ENCODE peak calls at places on chromosomes 6 and 20, in four cellular contexts. J is HepG2, Q is aorta, X is left ventricle myocardium inferior. E is an unnamed sample.

GRCh38 chr6:32886674-32887383 is 32.8 kb downstream of the PSMB9 start:
- DNase-seq in X (no peak), J (no peak), Q (no peak), E (no peak)

GRCh38 chr20:32560989-32561830 is 23.9 kb downstream of the NOL4L start:
- DNase-seq in Q (no peak), X (no peak), J (no peak), E (peak; percentile 38)

GRCh38 chr6:17418281-17419188 is 25.1 kb downstream of the CAP2 start:
- DNase-seq in J (no peak), Q (no peak), X (no peak), E (no peak)

GRCh38 chr6:51472745-51473483 is 614.5 kb downstream of the PKHD1 start:
- DNase-seq in X (no peak), Q (no peak), J (no peak), E (no peak)

GRCh38 chr6:143514996-143515760 is 3.7 kb upstream of the FUCA2 start:
- DNase-seq in Q (no peak), X (peak; percentile 74), J (no peak), E (no peak)

GRCh38 chr6:56223995-56224394 is 23.4 kb downstream of the COL21A1 start:
- DNase-seq in Q (no peak), X (no peak), J (no peak), E (no peak)

GRCh38 chr6:6494677-6495076 is 93.8 kb upstream of the LY86 start:
- DNase-seq in J (peak; percentile 23), X (peak; percentile 60), Q (no peak), E (no peak)

GRCh38 chr20:23159256-23159922 is 73.3 kb upstream of the CD93 start:
- DNase-seq in Q (no peak), X (no peak), J (no peak), E (no peak)

GRCh38 chr20:18625907-18626655 is 38.2 kb downstream of the DTD1 start:
- DNase-seq in X (no peak), Q (no peak), J (no peak), E (no peak)

GRCh38 chr20:50721881-50722281 is 9.5 kb upstream of the PARD6B start:
- DNase-seq in J (no peak), Q (no peak), X (peak; percentile 57), E (no peak)

GRCh38 chr6:160973311-160973710 is 18.3 kb upstream of the MAP3K4 start:
- DNase-seq in J (no peak), X (peak; percentile 60), Q (no peak), E (no peak)

GRCh38 chr6:104642871-104643270 is 216.8 kb downstream of the HACE1 start:
- DNase-seq in X (no peak), Q (no peak), J (no peak), E (no peak)

GRCh38 chr6:12233693-12234551 is 56.2 kb upstream of the EDN1 start:
- DNase-seq in Q (no peak), J (peak; percentile 67), X (no peak), E (no peak)

GRCh38 chr6:121944361-121944760 is 455.1 kb upstream of the HSF2 start:
- DNase-seq in Q (no peak), X (no peak), J (no peak), E (no peak)

GRCh38 chr6:21325201-21325856 is 268.2 kb upstream of the SOX4 start:
- DNase-seq in J (no peak), X (no peak), Q (no peak), E (no peak)

GRCh38 chr6:118488631-118489030 is 59.5 kb upstream of the PLN start:
- DNase-seq in X (no peak), Q (no peak), J (no peak), E (no peak)

GRCh38 chr20:4100679-4101078 is 85.3 kb upstream of the RNF24 start:
- DNase-seq in J (no peak), X (no peak), Q (no peak), E (no peak)

GRCh38 chr6:27547157-27548075 is 74.5 kb upstream of the ZNF184 start:
- DNase-seq in Q (no peak), X (no peak), J (peak; percentile 67), E (no peak)

GRCh38 chr6:51753635-51754034 is 333.8 kb downstream of the PKHD1 start:
- DNase-seq in J (peak; percentile 3), X (peak; percentile 18), Q (no peak), E (no peak)

GRCh38 chr6:75762063-75762462 is 13.0 kb downstream of the MYO6 start:
- DNase-seq in X (no peak), J (no peak), Q (no peak), E (no peak)

GRCh38 chr6:79984261-79984660 is 20.2 kb upstream of the TTK start:
- DNase-seq in X (no peak), J (peak; percentile 14), Q (no peak), E (peak; percentile 9)

GRCh38 chr6:53044071-53044470 is 21.1 kb upstream of the FBXO9 start:
- DNase-seq in X (no peak), J (no peak), Q (no peak), E (no peak)

GRCh38 chr6:169638388-169638787 is 63.4 kb downstream of the WDR27 start:
- DNase-seq in Q (no peak), J (no peak), X (no peak), E (no peak)

GRCh38 chr20:49028684-49029083 is 17.4 kb upstream of the CSE1L start:
- DNase-seq in J (peak; percentile 58), X (no peak), Q (no peak), E (no peak)

GRCh38 chr20:52590100-52590499 is 382.1 kb upstream of the TSHZ2 start:
- DNase-seq in J (no peak), Q (no peak), X (no peak), E (no peak)

GRCh38 chr20:58075980-58076749 is 152.3 kb downstream of the ANKRD60 start:
- DNase-seq in Q (no peak), J (no peak), X (no peak), E (no peak)

GRCh38 chr20:35883341-35883777 is 70.9 kb downstream of the SCAND1 start:
- DNase-seq in X (no peak), Q (no peak), J (no peak), E (no peak)

GRCh38 chr6:161639772-161640171 is 365.9 kb upstream of the AGPAT4 start:
- DNase-seq in X (no peak), Q (no peak), J (no peak), E (no peak)

GRCh38 chr20:47464380-47465101 is 37.1 kb upstream of the NCOA3 start:
- DNase-seq in Q (no peak), J (peak; percentile 100), X (peak; percentile 61), E (no peak)

GRCh38 chr6:86966271-86966670 is 28.9 kb downstream of the HTR1E start:
- DNase-seq in Q (no peak), J (no peak), X (no peak), E (no peak)

GRCh38 chr6:167972193-167972592 is 25.3 kb upstream of the KIF25 start:
- DNase-seq in J (no peak), Q (no peak), X (no peak), E (no peak)

GRCh38 chr6:167966540-167966905 is 30.9 kb upstream of the KIF25 start:
- DNase-seq in J (no peak), X (no peak), Q (no peak), E (no peak)

GRCh38 chr6:167973092-167973880 is 24.2 kb upstream of the KIF25 start:
- DNase-seq in X (no peak), Q (no peak), J (no peak), E (no peak)

GRCh38 chr6:167968091-167968490 is 29.4 kb upstream of the KIF25 start:
- DNase-seq in X (no peak), J (peak; percentile 65), Q (no peak), E (no peak)

DNA sequence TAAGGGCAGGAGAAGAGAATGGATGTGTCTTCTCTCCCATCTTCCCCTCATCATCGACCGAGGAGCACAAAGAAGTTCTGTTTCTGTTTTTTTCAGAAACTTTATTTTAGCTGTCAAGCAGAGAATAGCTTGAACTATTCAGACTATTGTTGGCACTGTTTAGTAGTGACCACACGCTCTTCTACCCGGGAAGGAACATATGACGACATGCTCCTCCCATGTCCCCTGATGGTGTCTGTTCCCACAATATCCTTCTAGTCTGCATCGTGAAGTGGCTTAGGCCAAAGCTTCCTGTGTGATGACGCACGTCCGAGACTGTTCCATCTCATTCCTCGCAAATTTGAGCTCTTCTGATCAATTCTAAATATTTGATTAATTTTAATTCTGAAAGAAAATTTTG is 27.2 kb upstream of the KIF25 start:
- DNase-seq in J (no peak), Q (no peak), X (no peak), E (no peak)
- H3K27ac ChIP-seq in J (no peak overlapping the region), Q (no peak overlapping the region), X (peak overlapping the region; percentile 63), E (no peak overlapping the region)

GRCh38 chr6:2891768-2892170 is 11.3 kb downstream of the SERPINB9 start:
- DNase-seq in Q (no peak), X (no peak), J (no peak), E (peak; percentile 83)
- H3K4me1 ChIP-seq in Q (no peaks in the 10 kb centered on the region), X (no peaks in the 10 kb centered on the region), J (no peaks in the 10 kb centered on the region), E (peaks cover 46% of the 10 kb centered on the region)

DNA sequence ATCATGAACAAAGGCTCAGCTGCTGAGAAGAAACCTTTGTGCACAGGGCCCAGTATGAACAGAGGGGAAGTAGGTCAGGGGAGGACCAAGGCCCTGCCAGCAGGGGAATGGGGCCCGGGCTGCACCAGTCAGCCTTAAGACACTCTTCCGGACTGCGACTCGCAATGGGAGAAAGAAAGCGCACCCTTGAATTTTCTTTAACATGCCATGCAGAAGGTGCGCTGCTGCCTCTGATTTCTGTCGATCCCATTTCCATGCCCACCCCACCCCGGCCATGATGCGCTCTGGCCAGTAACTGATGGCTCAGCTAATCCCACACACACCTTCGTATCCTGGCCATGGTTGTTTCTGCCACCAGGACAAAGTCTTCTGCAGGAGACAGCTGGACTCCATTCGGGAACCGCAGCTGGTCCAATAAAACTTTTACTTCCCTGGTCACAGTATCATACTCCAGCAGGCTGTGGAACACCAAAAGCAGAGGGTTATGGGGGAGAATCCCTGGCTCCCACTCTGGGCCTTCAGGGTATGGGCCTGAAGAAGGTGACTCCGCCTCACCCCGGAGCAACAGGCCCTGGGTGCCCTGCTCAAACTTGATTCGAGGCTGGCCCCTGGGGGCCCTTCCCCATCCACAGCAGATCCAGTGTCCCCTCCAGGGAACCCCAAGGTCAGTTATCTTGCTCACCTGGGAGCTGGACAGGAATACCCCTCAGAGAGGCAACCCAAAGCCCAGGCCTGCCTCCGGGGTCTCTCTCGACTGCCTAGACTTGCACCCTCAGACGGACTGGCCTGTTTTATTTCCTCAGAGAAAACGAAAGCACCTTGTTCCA is 20.3 kb downstream of the CST7 start:
- DNase-seq in X (no peak), Q (no peak), J (no peak), E (peak; percentile 25)
- H3K36me3 ChIP-seq in X (peaks cover 93% of the 10 kb centered on the region), Q (no peaks in the 10 kb centered on the region), J (peaks cover 46% of the 10 kb centered on the region), E (peaks cover 76% of the 10 kb centered on the region)

DNA sequence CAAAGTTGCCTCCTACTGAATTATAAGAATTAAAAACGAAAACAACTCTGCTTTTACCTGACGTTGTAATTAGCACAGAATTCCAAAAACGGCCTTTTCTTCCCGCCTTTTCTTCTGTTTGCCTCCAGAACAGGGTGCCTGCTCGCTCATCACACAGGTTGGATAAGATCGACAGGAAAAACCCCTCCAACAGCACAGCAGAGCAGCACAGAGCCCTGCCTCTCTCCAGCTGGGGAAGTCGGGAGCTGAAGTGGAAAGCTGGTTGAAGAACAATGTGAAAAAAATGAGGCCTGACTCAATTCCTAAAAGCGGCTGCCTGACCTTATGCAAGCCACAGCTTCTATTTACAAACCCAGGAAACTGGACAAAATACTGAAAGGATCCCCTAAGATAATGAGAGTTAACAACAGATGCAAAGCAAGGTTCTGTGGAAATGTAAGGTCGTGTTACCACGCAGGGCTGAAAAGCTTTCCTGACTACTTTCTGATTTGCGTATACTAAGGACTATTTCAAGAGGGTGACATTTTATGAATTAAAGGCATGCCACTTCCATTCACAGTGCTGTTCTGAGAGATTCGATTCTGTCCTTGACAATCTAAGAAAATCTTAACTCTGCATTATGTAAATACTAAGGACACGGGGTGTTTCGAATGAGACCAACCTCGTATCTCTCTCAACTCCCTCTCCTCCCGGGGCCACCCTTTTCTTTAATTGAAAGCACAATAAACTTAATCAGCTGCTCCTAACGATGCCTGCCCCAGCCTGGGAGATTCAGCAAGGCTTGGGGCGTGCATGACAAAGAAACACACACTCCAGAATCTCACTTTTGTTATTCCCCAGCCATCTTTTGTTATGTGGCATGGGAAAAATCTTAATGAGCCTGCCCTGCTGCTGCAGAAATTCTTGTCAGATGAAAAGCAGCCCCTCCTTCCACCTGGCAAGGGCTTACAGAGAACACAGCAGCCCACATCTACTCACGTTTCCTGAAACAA is 117.1 kb downstream of the TTLL2 start:
- DNase-seq in Q (no peak), X (no peak), J (no peak), E (no peak)
- H3K27ac ChIP-seq in Q (no peak overlapping the region), X (no peak overlapping the region), J (no peak overlapping the region), E (no peak overlapping the region)

E was measured in CD8-positive, alpha-beta memory T cell.